ENCODE peak calls at places on chromosome 4, in seven cellular contexts. M is Calu3; S is A172; A is type B pancreatic cell; E is astrocyte of the spinal cord; L is stimulated activated CD4-positive, alpha-beta T cell treated with anti-CD3 and anti-CD28 coated beads, Interleukin-4, amount 100 ng/mL, for 4 hours; F is upper lobe of right lung. H is an unnamed sample.

GRCh38 chr4:32824321-32824720 is 2104.2 kb downstream of the PCDH7 start:
- DNase-seq in M (no peak), S (peak; percentile 41), A (no peak), E (peak; percentile 39), L (no peak), F (no peak), H (no peak)

GRCh38 chr4:2276581-2277325 is 14.8 kb upstream of the MXD4 start:
- DNase-seq in M (no peak), S (no peak), A (no peak), E (no peak), L (no peak), F (no peak), H (no peak)

GRCh38 chr4:69078852-69079251 is 17.4 kb upstream of the UGT2B7 start:
- DNase-seq in M (no peak), S (no peak), A (no peak), E (no peak), L (no peak), F (no peak), H (no peak)

GRCh38 chr4:113881256-113881655 is 98.2 kb downstream of the ARSJ start:
- DNase-seq in M (no peak), S (peak; percentile 22), A (no peak), E (peak; percentile 33), L (no peak), F (no peak), H (no peak)

GRCh38 chr4:113539408-113539807 is 222.1 kb downstream of the CAMK2D start:
- DNase-seq in M (no peak), S (peak; percentile 31), A (no peak), E (peak; percentile 75), L (no peak), F (no peak), H (no peak)

GRCh38 chr4:169033660-169034059 is 23.6 kb upstream of the CBR4 start:
- DNase-seq in M (no peak), S (peak; percentile 65), A (no peak), E (no peak), L (no peak), F (no peak), H (no peak)

GRCh38 chr4:103050736-103051436 is 25.7 kb downstream of the SLC9B2 start:
- DNase-seq in M (no peak), S (no peak), A (no peak), E (no peak), L (no peak), F (no peak), H (no peak)

GRCh38 chr4:28822163-28822562 is 1898.0 kb upstream of the PCDH7 start:
- DNase-seq in M (no peak), S (no peak), A (no peak), E (no peak), L (no peak), F (no peak), H (no peak)

GRCh38 chr4:75432683-75433082 is 81.5 kb downstream of the RCHY1 start:
- DNase-seq in M (peak; percentile 2), S (no peak), A (no peak), E (no peak), L (no peak), F (no peak), H (no peak)

GRCh38 chr4:137543198-137543597 is 10.9 kb upstream of the PCDH18 start:
- DNase-seq in M (no peak), S (no peak), A (no peak), E (no peak), L (no peak), F (no peak), H (no peak)

GRCh38 chr4:150664935-150665334 is 83.0 kb downstream of the MAB21L2 start:
- DNase-seq in M (no peak), S (peak; percentile 43), A (no peak), E (no peak), L (no peak), F (no peak), H (no peak)

GRCh38 chr4:121749225-121749624 is 15.7 kb downstream of the SMIM43 start:
- DNase-seq in M (no peak), S (no peak), A (no peak), E (no peak), L (no peak), F (no peak), H (no peak)

GRCh38 chr4:13642163-13642562 is 14.6 kb upstream of the BOD1L1 start:
- DNase-seq in M (no peak), S (no peak), A (no peak), E (peak; percentile 82), L (no peak), F (no peak), H (no peak)

GRCh38 chr4:169902658-169903345 is 123.4 kb downstream of the MFAP3L start:
- DNase-seq in M (no peak), S (no peak), A (no peak), E (no peak), L (no peak), F (no peak), H (no peak)

GRCh38 chr4:1402021-1402515 is 4.2 kb downstream of the NKX1-1 start:
- DNase-seq in M (no peak), S (no peak), A (no peak), E (no peak), L (no peak), F (peak; percentile 54), H (no peak)

GRCh38 chr4:72631296-72631695 is 62.3 kb upstream of the ADAMTS3 start:
- DNase-seq in M (no peak), S (peak; percentile 73), A (no peak), E (peak; percentile 88), L (no peak), F (no peak), H (no peak)

GRCh38 chr4:165070560-165070959 is 16.9 kb downstream of the TRIM75 start:
- DNase-seq in M (no peak), S (no peak), A (no peak), E (no peak), L (no peak), F (no peak), H (no peak)

GRCh38 chr4:165754664-165755063 is 118.4 kb upstream of the TLL1 start:
- DNase-seq in M (no peak), S (no peak), A (no peak), E (no peak), L (no peak), F (no peak), H (no peak)

GRCh38 chr4:16443504-16444088 is 217.3 kb upstream of the TAPT1 start:
- DNase-seq in M (no peak), S (peak; percentile 1), A (no peak), E (peak; percentile 37), L (no peak), F (no peak), H (peak; percentile 34)

GRCh38 chr4:48031802-48032525 is 15.4 kb downstream of the NIPAL1 start:
- DNase-seq in M (no peak), S (peak; percentile 62), A (no peak), E (peak; percentile 61), L (no peak), F (no peak), H (no peak)

GRCh38 chr4:48341776-48342558 is 638 bp downstream of the SLAIN2 start:
- DNase-seq in M (peak; percentile 38), S (peak; percentile 15), A (peak; percentile 80), E (peak; percentile 36), L (peak; percentile 43), F (peak; percentile 83), H (no peak)

GRCh38 chr4:32189130-32189529 is 1469.0 kb downstream of the PCDH7 start:
- DNase-seq in M (no peak), S (no peak), A (no peak), E (no peak), L (no peak), F (no peak), H (no peak)

GRCh38 chr4:40190880-40191815 is 5.7 kb upstream of the RHOH start:
- DNase-seq in M (no peak), S (no peak), A (no peak), E (no peak), L (no peak), F (no peak), H (no peak)

GRCh38 chr4:125958519-125958918 is 643.8 kb downstream of the FAT4 start:
- DNase-seq in M (no peak), S (no peak), A (no peak), E (no peak), L (no peak), F (no peak), H (no peak)

GRCh38 chr4:4327652-4328121 is 37.6 kb downstream of the ZBTB49 start:
- DNase-seq in M (no peak), S (no peak), A (no peak), E (no peak), L (no peak), F (peak; percentile 66), H (no peak)

GRCh38 chr4:8324640-8325239 is 55.2 kb downstream of the HTRA3 start:
- DNase-seq in M (no peak), S (no peak), A (no peak), E (no peak), L (no peak), F (peak; percentile 5), H (no peak)

GRCh38 chr4:98260047-98260578 is 1.1 kb upstream of the RAP1GDS1 start:
- DNase-seq in M (peak; percentile 45), S (peak; percentile 37), A (no peak), E (no peak), L (no peak), F (peak; percentile 86), H (no peak)

GRCh38 chr4:118034061-118034785 is at the start of gene NDST3:
- DNase-seq in M (peak; percentile 68), S (peak; percentile 79), A (no peak), E (peak; percentile 82), L (no peak), F (peak; percentile 68), H (no peak)